ENCODE peak calls at places on chromosome 5, in six cellular contexts. W is body of pancreas, B is left lung, V is dorsolateral prefrontal cortex, G is astrocyte of the spinal cord, N is AG04450. Y is an unnamed sample.

GRCh38 chr5:69086206-69086605 is 7.6 kb upstream of the SLC30A5 start:
- DNase-seq in B (no peak), N (no peak), W (no peak), G (no peak), V (no peak), Y (no peak)

GRCh38 chr5:17229308-17229707 is 11.9 kb downstream of the BASP1 start:
- DNase-seq in B (no peak), G (no peak), W (no peak), N (no peak), V (no peak), Y (no peak)

GRCh38 chr5:11247224-11247623 is 486.2 kb upstream of the DAP start:
- DNase-seq in W (no peak), G (no peak), V (no peak), N (no peak), B (no peak), Y (no peak)

GRCh38 chr5:19064094-19064493 is 923.9 kb downstream of the CDH18 start:
- DNase-seq in B (no peak), G (no peak), W (no peak), V (no peak), N (no peak), Y (no peak)

GRCh38 chr5:134005415-134006118 is 792 bp upstream of the VDAC1 start:
- DNase-seq in W (no peak), B (peak), V (no peak), G (no peak), N (no peak), Y (no peak)

GRCh38 chr5:77379558-77380061 is 112.5 kb downstream of the WDR41 start:
- DNase-seq in W (no peak), V (no peak), B (no peak), N (no peak), G (no peak), Y (no peak)

GRCh38 chr5:54930736-54931135 is 54.7 kb downstream of the ESM1 start:
- DNase-seq in G (no peak), V (no peak), B (no peak), N (no peak), W (no peak), Y (no peak)

GRCh38 chr5:158463971-158464370 is 605.0 kb upstream of the CLINT1 start:
- DNase-seq in W (no peak), V (no peak), N (no peak), B (no peak), G (no peak), Y (no peak)

GRCh38 chr5:91038180-91038808 is 344.8 kb downstream of the ARRDC3 start:
- DNase-seq in V (no peak), N (no peak), W (no peak), B (no peak), G (no peak), Y (no peak)

GRCh38 chr5:8908055-8908683 is 637.7 kb downstream of the SEMA5A start:
- DNase-seq in W (peak), G (peak), B (no peak), N (no peak), V (no peak), Y (peak)

GRCh38 chr5:17315710-17316221 is 98.3 kb downstream of the BASP1 start:
- DNase-seq in B (no peak), N (peak), G (peak), W (no peak), V (no peak), Y (peak)

GRCh38 chr5:39691993-39692392 is 267.2 kb upstream of the DAB2 start:
- DNase-seq in N (no peak), V (no peak), G (no peak), W (no peak), B (no peak), Y (no peak)
- TF ChIP-seq CTCF in N (no peak), V (no peak), G (no peak), W (peak), B (no peak), Y (no peak)

GRCh38 chr5:143433680-143434079 is 30.2 kb upstream of the NR3C1 start:
- DNase-seq in V (no peak), B (no peak), W (no peak), N (no peak), G (no peak), Y (no peak)

GRCh38 chr5:143434261-143435206 is 31.0 kb upstream of the NR3C1 start:
- DNase-seq in W (no peak), G (no peak), N (no peak), B (no peak), V (no peak), Y (no peak)

GRCh38 chr5:143432658-143433239 is 29.3 kb upstream of the NR3C1 start:
- DNase-seq in V (no peak), B (no peak), W (no peak), N (no peak), G (no peak), Y (peak)

GRCh38 chr5:143436871-143437270 is 33.4 kb upstream of the NR3C1 start:
- DNase-seq in V (no peak), W (no peak), G (no peak), N (no peak), B (no peak), Y (no peak)

GRCh38 chr5:143435207-143435657 is 31.7 kb upstream of the NR3C1 start:
- DNase-seq in V (no peak), B (peak), G (no peak), N (no peak), W (no peak), Y (no peak)
- H3K4me3 ChIP-seq in V (no peak), B (no peak), G (no peak), N (no peak), W (no peak), Y (no peak)

DNA sequence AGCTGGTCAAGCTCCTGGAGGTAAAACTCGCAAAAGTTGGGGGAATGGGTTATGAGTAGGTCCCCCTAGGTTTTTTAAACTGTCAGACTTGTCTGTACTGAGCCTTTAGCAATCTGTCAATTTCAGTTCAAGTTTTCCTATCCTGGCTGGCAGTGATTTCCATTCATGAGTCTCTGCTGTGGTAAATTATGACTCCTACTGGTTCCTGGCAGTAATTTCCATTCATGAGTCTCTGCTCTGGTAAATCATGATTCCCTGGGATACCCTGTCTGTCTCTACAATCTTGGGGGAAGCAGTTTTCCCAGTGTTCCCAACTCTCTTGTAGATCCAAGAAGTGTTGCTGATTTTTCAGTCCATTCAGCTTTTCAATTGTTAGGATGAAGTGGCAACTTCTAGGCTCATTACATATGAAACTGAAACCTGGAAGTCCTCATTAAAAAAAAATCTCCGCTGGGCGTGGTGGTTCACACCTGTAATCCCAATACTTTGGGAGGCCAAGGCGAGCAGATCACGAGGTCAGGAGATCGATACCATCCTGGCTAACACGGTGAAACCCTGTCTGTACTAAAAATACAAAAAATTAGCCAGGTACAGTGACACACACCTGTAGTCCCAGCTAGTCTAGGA is 91.3 kb upstream of the GPBP1 start:
- DNase-seq in V (no peak), B (no peak), W (no peak), G (peak), N (no peak), Y (no peak)
- TF ChIP-seq CTCF in V (no peak), B (no peak), W (no peak), G (no peak), N (peak), Y (peak)

GRCh38 chr5:119405444-119405843 is 46.9 kb upstream of the HSD17B4 start:
- DNase-seq in V (no peak), W (no peak), B (no peak), N (no peak), G (no peak), Y (no peak)
- H3K4me3 ChIP-seq in V (no peak), W (no peak), B (no peak), N (no peak), G (no peak), Y (no peak)

DNA sequence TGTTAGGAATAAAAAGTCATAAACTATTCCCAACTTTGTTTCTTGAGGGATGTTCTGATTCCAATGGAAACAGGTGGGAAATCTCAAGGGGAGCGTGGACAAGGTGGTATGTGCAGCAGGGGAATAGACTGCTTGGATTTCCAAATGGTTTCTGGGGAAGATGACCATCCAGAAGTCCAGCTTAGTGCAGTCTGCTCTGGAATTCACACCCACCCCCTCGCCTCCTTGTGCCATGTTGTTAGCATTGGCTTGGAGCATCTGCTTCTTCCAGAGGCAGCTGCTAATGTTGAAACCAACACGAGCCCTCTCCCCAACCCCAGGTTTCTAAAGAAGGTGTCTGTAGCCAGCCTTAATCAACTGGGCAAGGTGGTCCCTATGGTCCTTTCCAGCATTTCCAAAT is 90.9 kb downstream of the PDE6A start:
- DNase-seq in W (no peak), B (no peak), V (no peak), G (no peak), N (no peak), Y (no peak)
- TF ChIP-seq CTCF in W (no peak), B (no peak), V (no peak), G (peak), N (no peak), Y (no peak)

GRCh38 chr5:73215891-73216610 is 43.1 kb downstream of the TMEM174 start:
- DNase-seq in B (peak), G (peak), N (peak), W (peak), V (peak), Y (peak)
- H3K4me3 ChIP-seq in B (no peak), G (peak), N (peak), W (no peak), V (peak), Y (peak)

DNA sequence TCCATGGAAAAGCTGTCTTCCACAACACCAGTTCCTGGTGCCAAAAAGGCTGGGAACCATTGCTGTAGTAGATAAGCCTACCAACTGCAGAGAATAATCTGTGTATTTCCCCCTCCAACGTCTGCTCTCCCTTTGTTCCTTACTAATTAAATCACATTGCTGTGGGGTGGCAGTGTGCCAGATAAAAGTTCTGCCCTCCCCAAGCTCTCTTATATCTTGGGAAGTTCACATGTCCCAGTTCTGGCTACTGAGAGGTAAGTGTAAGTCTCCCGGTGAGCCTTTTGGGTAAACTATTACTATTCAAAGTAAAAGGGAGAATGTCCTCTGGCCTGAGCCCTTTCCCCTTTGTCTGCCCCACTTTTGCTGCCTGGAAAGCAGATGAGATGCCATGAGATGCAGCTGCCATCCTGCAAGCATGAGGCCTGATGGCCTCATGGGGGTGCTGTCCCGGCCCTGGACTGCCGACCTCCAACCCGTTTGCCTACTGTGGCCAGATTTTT is 14.7 kb downstream of the ENC1 start:
- DNase-seq in W (peak), V (no peak), N (no peak), B (no peak), G (peak), Y (no peak)
- TF ChIP-seq CTCF in W (no peak), V (peak), N (no peak), B (no peak), G (peak), Y (peak)

GRCh38 chr5:172870807-172871431 is 36.9 kb downstream of the ERGIC1 start:
- DNase-seq in G (no peak), W (no peak), V (peak), B (peak), N (no peak), Y (no peak)
- H3K4me3 ChIP-seq in G (no peak), W (no peak), V (no peak), B (no peak), N (no peak), Y (no peak)